ENCODE peak calls at places on chromosomes 3 and 15, in four cellular contexts. Q is HCT116, I is H9, D is Peyer's patch. N is an unnamed sample.

GRCh38 chr3:114902691-114903101 is 244.4 kb downstream of the ZBTB20 start:
- DNase-seq in Q (no peak), I (peak), D (no peak), N (no peak)

GRCh38 chr3:124049203-124049748 is 57.4 kb upstream of the ROPN1 start:
- DNase-seq in Q (no peak), I (no peak), D (no peak), N (no peak)

GRCh38 chr3:102106421-102107097 is 257.2 kb downstream of the NFKBIZ start:
- DNase-seq in Q (no peak), I (no peak), D (no peak), N (no peak)

GRCh38 chr3:28900301-28900700 is 380.6 kb upstream of the RBMS3 start:
- DNase-seq in Q (no peak), I (no peak), D (no peak), N (no peak)

GRCh38 chr3:69121950-69122349 is 445 bp downstream of the LMOD3 start:
- DNase-seq in Q (no peak), I (no peak), D (no peak), N (no peak)

GRCh38 chr3:10697918-10698317 is 118.1 kb upstream of the SLC6A11 start:
- DNase-seq in Q (peak), I (peak), D (no peak), N (no peak)

GRCh38 chr15:98729446-98730042 is 81.2 kb downstream of the IGF1R start:
- DNase-seq in Q (no peak), I (no peak), D (no peak), N (no peak)

GRCh38 chr15:64547275-64547674 is 86.9 kb downstream of the ZNF609 start:
- DNase-seq in Q (no peak), I (no peak), D (no peak), N (no peak)

GRCh38 chr3:118400886-118401285 is 633.8 kb downstream of the IGSF11 start:
- DNase-seq in Q (no peak), I (no peak), D (no peak), N (no peak)

GRCh38 chr3:25568525-25569078 is 96.1 kb downstream of the TOP2B start:
- DNase-seq in Q (no peak), I (no peak), D (no peak), N (no peak)

GRCh38 chr3:117084277-117084676 is 374.7 kb downstream of the TUSC7 start:
- DNase-seq in Q (no peak), I (no peak), D (no peak), N (no peak)

GRCh38 chr3:197891-198491 is 1.4 kb downstream of the CHL1 start:
- DNase-seq in Q (no peak), I (peak), D (no peak), N (no peak)

GRCh38 chr3:154794383-154794782 is 285.7 kb upstream of the MME start:
- DNase-seq in Q (no peak), I (no peak), D (no peak), N (no peak)

GRCh38 chr3:38649500-38650247 is at the start of gene SCN5A:
- DNase-seq in Q (no peak), I (peak), D (peak), N (peak)

DNA sequence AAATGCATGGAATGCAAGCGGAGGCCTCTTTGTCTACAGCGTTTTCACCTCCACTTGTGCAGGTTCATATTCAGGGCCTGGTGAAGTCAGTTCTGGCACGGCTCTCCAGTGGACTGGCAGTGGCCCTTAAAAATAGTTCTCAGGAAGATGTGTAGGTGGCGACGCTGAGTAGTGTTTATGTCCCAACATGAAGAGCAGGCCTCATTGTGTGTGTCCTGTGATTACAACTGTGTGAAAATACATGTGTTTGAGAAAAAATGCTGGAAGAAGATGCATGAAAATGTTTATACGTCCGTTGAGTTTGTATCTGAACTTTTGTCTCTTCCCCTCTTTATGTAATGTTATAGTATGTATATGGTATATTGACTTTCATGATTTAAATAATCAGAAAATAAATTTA is 7.2 kb downstream of the LIPC start:
- DNase-seq in Q (peak), I (peak), D (no peak), N (peak)
- TF ChIP-seq CTCF in Q (peak), I (peak), D (peak), N (peak)

DNA sequence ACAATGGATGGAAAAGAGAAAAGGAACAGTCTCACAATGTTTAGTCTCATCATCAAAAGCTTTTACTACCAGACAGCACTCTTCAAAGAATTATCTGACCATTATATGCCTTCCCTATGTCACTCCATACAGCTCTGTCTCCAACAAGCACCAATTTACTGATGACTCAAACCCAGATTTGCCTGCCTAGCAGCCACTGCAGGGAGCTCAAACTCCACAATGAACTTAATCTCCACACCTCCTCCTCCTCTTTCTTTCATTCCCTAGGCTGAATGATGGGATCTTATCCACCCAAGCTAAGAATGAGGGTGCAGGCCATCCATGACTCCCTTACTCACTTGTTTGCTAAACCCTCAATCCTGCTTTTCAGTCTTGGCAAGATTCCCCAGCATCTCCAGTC is 45.5 kb downstream of the NBEAL2 start:
- DNase-seq in Q (no peak), I (no peak), D (no peak), N (no peak)
- TF ChIP-seq CTCF in Q (no peak), I (no peak), D (no peak), N (no peak)

GRCh38 chr15:71752604-71753289 is 57.6 kb upstream of the NR2E3 start:
- DNase-seq in Q (peak), I (peak), D (no peak), N (no peak)
- TF ChIP-seq CTCF in Q (peak), I (peak), D (peak), N (peak)

GRCh38 chr15:40958146-40958545 is 4.9 kb downstream of the CHAC1 start:
- DNase-seq in Q (no peak), I (no peak), D (no peak), N (no peak)
- TF ChIP-seq CTCF in Q (no peak), I (no peak), D (no peak), N (no peak)

DNA sequence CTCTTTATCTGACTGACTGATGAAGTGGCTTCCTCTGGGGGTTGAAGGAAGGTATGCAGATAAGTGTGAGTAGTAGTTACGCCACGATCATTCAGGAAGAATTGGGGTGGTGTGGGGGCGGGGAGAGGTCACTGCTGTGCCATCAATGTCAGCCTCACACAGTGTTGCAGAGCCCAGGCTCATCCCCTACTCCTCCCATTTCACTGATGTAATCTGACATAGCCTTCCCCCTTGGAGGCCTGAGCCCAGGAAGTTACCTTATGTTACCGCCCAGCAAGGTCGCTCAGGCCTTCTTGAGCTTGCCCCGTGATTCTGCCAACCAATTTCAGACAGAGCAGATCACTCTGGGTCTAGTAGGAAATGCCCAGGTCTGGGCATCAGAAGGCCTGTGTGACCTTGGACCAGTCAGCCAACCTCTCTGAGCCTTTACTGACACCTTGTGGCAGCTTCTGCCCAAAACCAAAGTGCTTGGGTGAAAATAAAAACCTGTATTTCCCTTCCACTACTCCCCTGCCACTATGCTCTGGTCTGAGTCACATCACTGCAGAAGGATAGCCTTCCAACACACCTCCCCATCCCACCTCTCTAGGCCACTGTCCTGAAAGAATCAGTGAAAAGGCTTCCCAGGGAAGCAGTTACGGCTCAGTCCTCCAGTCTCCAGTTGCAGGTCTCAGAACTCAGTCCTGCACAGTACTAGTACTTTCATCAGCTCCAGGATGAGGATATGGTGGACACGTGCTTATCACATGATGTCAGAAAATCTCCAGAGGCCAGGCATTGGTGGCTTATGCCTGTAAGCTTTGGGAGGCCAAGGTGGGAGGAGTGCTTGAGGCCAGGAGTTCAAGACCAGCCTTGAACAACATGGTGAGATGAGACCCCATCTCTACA is 28.1 kb upstream of the INSYN1 start:
- DNase-seq in Q (no peak), I (peak), D (no peak), N (no peak)
- TF ChIP-seq CTCF in Q (peak), I (peak), D (peak), N (peak)

GRCh38 chr15:39776068-39776467 is 6.6 kb downstream of the FSIP1 start:
- DNase-seq in Q (no peak), I (no peak), D (no peak), N (no peak)

GRCh38 chr15:39778031-39778430 is 4.6 kb downstream of the FSIP1 start:
- DNase-seq in Q (no peak), I (no peak), D (no peak), N (no peak)

GRCh38 chr15:39781147-39781966 is 1.3 kb downstream of the FSIP1 start:
- DNase-seq in Q (no peak), I (no peak), D (no peak), N (no peak)

GRCh38 chr15:39774688-39775267 is 7.9 kb downstream of the FSIP1 start:
- DNase-seq in Q (no peak), I (no peak), D (no peak), N (no peak)

GRCh38 chr15:39777497-39777896 is 5.1 kb downstream of the FSIP1 start:
- DNase-seq in Q (no peak), I (no peak), D (no peak), N (no peak)
- TF ChIP-seq CTCF in Q (no peak), I (no peak), D (no peak), N (no peak)

DNA sequence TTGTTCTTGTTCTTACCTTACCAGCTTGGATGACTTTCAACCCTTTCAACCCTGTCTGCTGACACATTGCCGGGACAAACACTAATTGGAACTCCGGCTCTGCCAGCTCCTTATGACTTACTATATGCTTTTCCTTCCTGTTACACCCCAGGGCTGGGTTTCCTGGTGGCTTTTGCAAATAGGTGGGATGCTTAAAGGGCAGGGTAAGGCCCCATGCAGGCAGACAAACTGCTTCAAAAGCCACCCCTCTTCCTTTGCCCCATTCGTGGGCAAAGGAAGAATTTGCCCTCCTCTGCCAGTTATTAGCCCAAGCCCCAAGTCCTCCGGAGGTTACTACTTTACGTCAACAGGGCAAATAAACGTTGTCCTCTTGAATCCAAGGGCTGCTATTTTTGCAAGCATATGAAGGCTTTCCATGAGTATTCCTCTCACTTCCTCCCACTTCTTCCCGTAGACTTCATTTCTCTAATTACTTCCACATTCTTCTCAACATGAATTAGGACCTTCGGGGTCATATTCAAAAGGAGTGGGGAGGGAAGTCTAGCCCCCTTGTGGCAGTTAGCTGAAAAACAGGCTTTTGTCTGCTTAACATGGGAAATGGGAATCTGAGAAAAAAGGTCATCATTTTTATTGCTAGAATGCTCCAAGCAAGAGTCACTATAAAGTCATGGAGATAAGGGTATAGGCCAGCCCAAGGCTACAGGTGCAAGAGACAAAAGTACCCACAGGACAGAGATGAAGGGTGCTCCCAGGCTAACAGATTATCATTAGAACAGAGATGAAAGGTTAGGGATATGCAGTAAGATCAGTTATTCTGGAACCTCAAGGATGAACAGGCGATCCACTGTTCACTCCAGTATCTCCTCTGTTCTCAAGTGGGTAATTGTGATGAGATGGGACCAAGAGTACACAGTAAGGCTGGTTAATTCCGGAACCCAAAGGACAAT is 56.3 kb upstream of the FSTL1 start:
- DNase-seq in Q (peak), I (no peak), D (no peak), N (no peak)
- TF ChIP-seq CTCF in Q (peak), I (peak), D (peak), N (peak)

GRCh38 chr15:46080018-46080417 is 445.2 kb downstream of the SQOR start:
- DNase-seq in Q (no peak), I (peak), D (no peak), N (no peak)
- TF ChIP-seq CTCF in Q (no peak), I (no peak), D (no peak), N (no peak)

DNA sequence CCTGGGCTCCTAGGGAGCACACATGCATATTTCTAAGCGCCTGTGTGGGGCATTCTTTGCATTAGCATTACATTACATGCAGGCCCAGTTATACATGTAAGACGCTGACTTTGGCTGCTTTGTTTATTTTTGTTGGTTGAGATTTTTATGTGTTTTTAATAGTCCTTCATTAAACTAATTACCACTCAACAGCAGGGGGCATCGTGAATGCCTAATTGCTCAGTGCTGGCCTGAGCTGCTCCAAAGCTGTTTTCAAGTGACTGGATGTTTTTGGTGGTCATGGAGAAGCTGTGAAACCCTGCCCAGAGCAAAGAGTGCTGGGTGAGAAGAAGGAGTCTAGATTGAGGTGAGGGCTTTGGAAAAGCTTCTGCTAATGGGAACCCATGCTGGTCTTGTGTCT is 41.5 kb downstream of the GPD1L start:
- DNase-seq in Q (no peak), I (no peak), D (no peak), N (no peak)
- TF ChIP-seq CTCF in Q (no peak), I (no peak), D (no peak), N (peak)